ENCODE peak calls at places on chromosome 13, in four cellular contexts. N is RWPE1; H is head of caudate nucleus; Q is stimulated activated CD4-positive, alpha-beta T cell treated with anti-CD3 and anti-CD28 coated beads, TNF-alpha, amount 100 ng/mL, for 4 hours. B is an unnamed sample.

GRCh38 chr13:43331676-43332075 is 308.3 kb downstream of the DNAJC15 start:
- DNase-seq in H (peak), Q (no peak), N (no peak), B (no peak)

GRCh38 chr13:97141564-97142005 is 80.5 kb upstream of the MBNL2 start:
- DNase-seq in H (no peak), N (peak), Q (no peak), B (no peak)

GRCh38 chr13:63942372-63942771 is 2526.7 kb upstream of the PCDH20 start:
- DNase-seq in H (no peak), N (no peak), Q (no peak), B (no peak)

GRCh38 chr13:103730407-103730806 is 664.2 kb upstream of the SLC10A2 start:
- DNase-seq in N (no peak), H (no peak), Q (no peak), B (no peak)

GRCh38 chr13:114140909-114141255 is 8.5 kb upstream of the RASA3 start:
- DNase-seq in H (no peak), Q (no peak), N (no peak), B (no peak)

GRCh38 chr13:41827507-41828213 is 133.2 kb downstream of the VWA8 start:
- DNase-seq in H (no peak), N (peak), Q (no peak), B (no peak)

GRCh38 chr13:47665041-47665440 is 336.0 kb downstream of the SUCLA2 start:
- DNase-seq in N (no peak), H (no peak), Q (no peak), B (no peak)

GRCh38 chr13:94057618-94058017 is 421.9 kb downstream of the DCT start:
- DNase-seq in Q (no peak), N (no peak), H (no peak), B (no peak)

GRCh38 chr13:32259116-32259515 is 56.0 kb downstream of the ZAR1L start:
- DNase-seq in N (no peak), H (no peak), Q (no peak), B (no peak)

GRCh38 chr13:88552966-88553365 is 881.8 kb downstream of the SLITRK5 start:
- DNase-seq in N (no peak), Q (no peak), H (no peak), B (no peak)

GRCh38 chr13:42876810-42877550 is 95.6 kb downstream of the FAM216B start:
- DNase-seq in H (no peak), N (peak), Q (no peak), B (no peak)

GRCh38 chr13:97202761-97203160 is 19.4 kb upstream of the MBNL2 start:
- DNase-seq in Q (no peak), N (no peak), H (no peak), B (no peak)

GRCh38 chr13:33740134-33740538 is 77.8 kb upstream of the RFC3 start:
- DNase-seq in N (no peak), H (no peak), Q (no peak), B (no peak)

GRCh38 chr13:60167121-60167520 is 3.4 kb upstream of the DIAPH3 start:
- DNase-seq in Q (no peak), H (no peak), N (no peak), B (no peak)

GRCh38 chr13:52949744-52950143 is 78.9 kb upstream of the OLFM4 start:
- DNase-seq in N (no peak), Q (no peak), H (peak), B (no peak)